ENCODE peak calls at places on chromosomes 6 and 20, in eight cellular contexts. W is SJSA1; J is AG04450; X is lower lobe of right lung; L is OCI-LY7; S is CD4-positive, CD25-positive, alpha-beta regulatory T cell; N is hepatocyte; Y is naive thymus-derived CD4-positive, alpha-beta T cell. C is an unnamed sample.

GRCh38 chr20:43925215-43925614 is 10.6 kb downstream of the TOX2 start:
- DNase-seq in X (no peak), S (peak), L (no peak), W (peak), Y (peak), N (no peak), J (no peak), C (no peak)

GRCh38 chr6:7124631-7125030 is 16.9 kb downstream of the RREB1 start:
- DNase-seq in J (no peak), X (no peak), S (no peak), W (no peak), N (no peak), L (no peak), Y (no peak), C (no peak)

GRCh38 chr6:52643158-52643557 is 27.8 kb upstream of the TMEM14A start:
- DNase-seq in J (no peak), N (no peak), Y (no peak), X (no peak), S (no peak), L (no peak), W (no peak), C (no peak)

GRCh38 chr6:147204060-147204785 is at the start of gene STXBP5:
- DNase-seq in J (no peak), S (peak), X (peak), Y (peak), W (peak), L (peak), N (peak), C (peak)

GRCh38 chr6:169841907-169842606 is 90.6 kb downstream of the ERMARD start:
- DNase-seq in L (no peak), S (no peak), X (no peak), N (no peak), J (no peak), W (peak), Y (no peak), C (no peak)

GRCh38 chr20:50744143-50744792 is 12.9 kb downstream of the PARD6B start:
- DNase-seq in J (peak), Y (no peak), N (peak), X (no peak), W (peak), L (no peak), S (no peak), C (peak)

GRCh38 chr20:11905460-11906150 is 12.1 kb upstream of the BTBD3 start:
- DNase-seq in J (no peak), N (peak), S (no peak), W (no peak), X (no peak), Y (no peak), L (no peak), C (no peak)

GRCh38 chr6:158170656-158171081 is 2.5 kb downstream of the GTF2H5 start:
- DNase-seq in N (peak), W (peak), L (no peak), Y (no peak), S (no peak), X (no peak), J (peak), C (peak)

GRCh38 chr6:94270040-94270689 is 850.8 kb upstream of the EPHA7 start:
- DNase-seq in X (no peak), S (no peak), J (no peak), N (no peak), L (no peak), Y (no peak), W (no peak), C (no peak)

GRCh38 chr20:40741507-40742106 is 52.6 kb upstream of the MAFB start:
- DNase-seq in J (no peak), X (no peak), S (peak), N (peak), W (no peak), Y (no peak), L (peak), C (peak)

GRCh38 chr6:138520463-138520862 is 21.2 kb upstream of the NHSL1 start:
- DNase-seq in X (no peak), Y (no peak), J (no peak), L (peak), W (no peak), N (no peak), S (peak), C (peak)

GRCh38 chr6:25889877-25890853 is 16.1 kb upstream of the SLC17A3 start:
- DNase-seq in S (no peak), W (no peak), J (no peak), L (peak), N (peak), Y (no peak), X (no peak), C (peak)

GRCh38 chr6:47633141-47633540 is 65.2 kb upstream of the ADGRF4 start:
- DNase-seq in N (peak), W (no peak), X (no peak), L (no peak), Y (no peak), S (no peak), J (no peak), C (peak)

GRCh38 chr20:15320941-15321340 is 983.5 kb upstream of the FLRT3 start:
- DNase-seq in X (no peak), J (no peak), N (no peak), Y (no peak), W (no peak), S (no peak), L (no peak), C (no peak)

GRCh38 chr20:7375905-7376304 is 564.4 kb downstream of the HAO1 start:
- DNase-seq in W (no peak), J (no peak), L (peak), N (peak), S (peak), Y (no peak), X (no peak), C (peak)

GRCh38 chr6:96990462-96990861 is 65.9 kb downstream of the KLHL32 start:
- DNase-seq in S (no peak), N (no peak), L (no peak), X (no peak), Y (no peak), J (no peak), W (no peak), C (no peak)

GRCh38 chr20:48739395-48740268 is 88.2 kb downstream of the PREX1 start:
- DNase-seq in Y (no peak), W (no peak), L (no peak), X (no peak), N (no peak), J (no peak), S (peak), C (no peak)

GRCh38 chr6:4395386-4395785 is 260.0 kb upstream of the ECI2 start:
- DNase-seq in W (no peak), Y (no peak), J (no peak), X (no peak), L (no peak), S (no peak), N (no peak), C (no peak)

GRCh38 chr6:31090973-31091364 is 21.4 kb downstream of the C6orf15 start:
- DNase-seq in L (no peak), X (no peak), S (no peak), J (no peak), W (no peak), N (no peak), Y (no peak), C (no peak)

GRCh38 chr6:30769088-30769852 is 24.9 kb upstream of the IER3 start:
- DNase-seq in S (peak), X (peak), L (no peak), W (peak), J (peak), Y (peak), N (peak), C (peak)

GRCh38 chr6:27290065-27290849 is 21.8 kb downstream of the POM121L2 start:
- DNase-seq in J (no peak), W (no peak), L (no peak), Y (no peak), S (no peak), N (peak), X (no peak), C (peak)

GRCh38 chr6:2630362-2630761 is 120.4 kb downstream of the MYLK4 start:
- DNase-seq in X (no peak), L (no peak), Y (no peak), J (peak), N (peak), W (peak), S (no peak), C (peak)

DNA sequence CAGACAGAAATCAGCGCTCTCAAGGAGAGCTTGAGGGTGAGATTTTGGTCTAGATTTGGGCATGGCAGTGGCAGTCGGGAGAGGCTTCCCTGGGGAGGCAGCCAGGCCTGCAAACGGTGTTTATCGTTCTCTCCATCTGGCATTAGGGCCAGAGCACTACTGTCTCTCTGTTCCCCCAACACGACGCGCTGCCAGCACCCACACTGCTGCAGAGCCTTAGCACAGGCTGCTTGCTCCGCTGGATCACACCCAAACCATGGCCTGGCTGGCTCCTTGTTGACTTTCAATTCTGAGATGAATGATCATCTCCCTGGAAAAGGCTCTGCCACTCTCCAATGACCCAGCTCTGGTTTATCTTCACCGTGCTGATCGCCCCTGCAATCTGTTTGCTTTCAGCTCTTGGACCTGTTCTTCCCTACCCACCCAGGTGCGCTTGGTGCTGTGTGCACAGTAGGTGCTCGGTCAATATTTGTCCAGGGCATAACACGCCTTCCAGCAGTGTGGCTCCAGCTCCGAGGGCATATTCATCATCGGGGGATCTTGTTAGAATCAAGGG is 106.1 kb downstream of the TFAP2C start:
- DNase-seq in N (no peak), L (no peak), S (no peak), J (no peak), W (no peak), Y (no peak), X (no peak), C (no peak)
- H3K4me3 ChIP-seq in N (no peak), L (no peak), S (no peak), J (no peak), W (no peak), Y (no peak), X (no peak), C (no peak)

DNA sequence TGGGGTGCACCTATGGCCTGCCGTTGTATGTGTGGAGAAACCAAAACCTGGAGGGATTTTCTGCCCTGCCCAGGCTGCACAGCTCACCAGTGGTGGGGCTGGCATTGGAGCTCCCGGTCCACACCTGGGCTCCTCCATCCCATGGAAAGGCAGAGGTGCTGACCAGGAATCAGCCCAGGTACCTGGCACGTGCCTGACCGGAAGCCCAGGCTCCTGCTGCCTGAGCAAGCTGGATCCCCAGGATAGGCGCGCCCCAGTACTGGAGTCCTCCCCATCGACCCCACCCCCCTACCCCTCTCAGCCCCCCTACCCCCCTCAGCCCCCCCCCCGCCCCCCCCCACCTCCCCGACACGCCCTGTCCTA is 39.9 kb upstream of the HMGA1 start:
- DNase-seq in X (no peak), J (no peak), N (no peak), L (no peak), Y (no peak), S (no peak), W (no peak), C (no peak)
- H3K4me3 ChIP-seq in X (peak), J (no peak), N (no peak), L (no peak), Y (peak), S (peak), W (no peak), C (peak)

GRCh38 chr20:55893031-55893430 is 112.3 kb downstream of the CBLN4 start:
- DNase-seq in L (no peak), J (no peak), W (no peak), Y (no peak), X (no peak), S (no peak), N (no peak), C (no peak)
- H3K4me3 ChIP-seq in L (no peak), J (no peak), W (no peak), Y (no peak), X (no peak), S (no peak), N (no peak), C (no peak)

DNA sequence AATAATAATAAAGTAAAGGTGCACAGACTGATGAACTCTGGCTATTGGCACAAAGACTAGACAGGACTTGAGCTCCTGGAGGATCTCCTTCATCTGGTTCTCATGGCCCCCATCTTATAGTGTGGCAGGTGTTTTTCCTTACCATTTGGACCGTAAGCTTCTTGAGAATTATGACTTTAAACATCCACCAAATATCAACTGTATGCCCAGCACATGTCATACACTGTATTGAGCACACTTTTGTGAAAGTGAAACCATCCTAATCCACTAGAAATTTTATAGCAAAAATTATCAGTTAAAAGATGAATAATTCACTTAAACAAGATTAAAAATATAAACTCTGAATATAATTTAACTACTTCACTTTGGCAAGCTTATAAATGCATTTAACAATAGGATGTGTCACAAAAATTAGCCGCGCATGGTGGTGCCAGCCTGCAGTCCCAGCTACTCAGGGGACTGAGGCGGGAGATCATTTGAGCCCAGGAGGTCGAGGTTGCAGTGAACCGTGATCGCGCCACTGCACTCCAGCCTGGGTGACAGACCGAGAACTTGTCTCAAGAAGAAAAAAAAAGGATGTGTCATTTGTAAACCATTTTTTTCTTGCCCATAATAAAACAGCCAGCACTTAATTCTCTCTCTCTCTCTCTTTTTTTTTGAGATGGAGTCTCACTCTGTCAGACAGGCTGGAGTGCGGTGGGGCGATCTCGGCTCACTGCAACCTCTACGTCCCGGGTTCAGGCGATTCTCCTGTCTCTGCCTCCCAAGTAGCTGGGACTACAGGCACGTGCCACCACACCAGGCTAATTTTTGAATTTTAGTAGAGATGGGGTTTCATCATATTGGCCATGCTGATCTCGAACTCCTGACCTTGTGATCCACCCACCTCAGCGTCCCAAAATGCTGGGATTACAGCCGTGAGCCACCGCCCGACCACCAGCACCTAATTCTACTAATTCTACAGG is 9.1 kb downstream of the HIVEP2 start:
- DNase-seq in X (no peak), J (no peak), L (peak), S (peak), Y (no peak), W (no peak), N (no peak), C (no peak)
- H3K4me3 ChIP-seq in X (no peak), J (no peak), L (peak), S (peak), Y (peak), W (no peak), N (no peak), C (no peak)

DNA sequence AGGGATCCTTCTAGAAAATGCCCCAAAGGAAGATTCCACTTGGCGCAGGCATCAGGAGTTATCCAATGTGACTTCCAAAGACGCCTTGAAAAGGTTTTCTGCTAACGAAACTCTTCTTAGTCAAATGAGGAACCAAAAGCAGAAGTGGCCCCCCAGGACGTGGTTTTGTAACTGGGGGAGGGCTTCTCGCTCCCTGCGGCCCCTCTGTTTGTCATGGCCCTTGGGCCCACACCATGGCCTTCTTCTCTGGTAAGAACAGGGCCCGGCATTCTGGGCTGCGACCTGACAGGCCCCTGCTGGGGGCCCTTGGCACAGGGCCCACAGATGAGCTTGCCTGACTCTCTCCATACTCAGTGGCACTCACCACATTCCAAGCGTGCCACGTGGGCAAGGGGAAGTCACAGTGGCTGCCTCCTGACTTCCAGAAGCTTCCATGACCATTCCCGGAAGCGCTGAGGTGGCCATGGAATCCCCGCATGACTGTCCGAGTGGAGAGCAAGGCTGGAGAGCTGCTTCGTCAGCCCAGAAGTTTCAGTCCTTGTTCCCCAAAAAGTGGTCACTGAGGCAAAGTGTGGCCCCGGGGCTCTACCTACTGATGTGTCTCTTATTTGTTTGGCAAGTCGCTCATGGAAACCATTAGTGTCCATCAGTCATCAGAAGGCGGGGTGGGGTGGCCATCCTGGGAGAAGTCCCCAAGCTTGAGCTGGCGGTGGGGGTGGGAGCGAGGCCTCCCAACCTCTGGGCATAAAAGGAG is 881 bp upstream of the CTSZ start:
- DNase-seq in W (no peak), J (no peak), S (no peak), Y (no peak), X (peak), L (peak), N (no peak), C (no peak)
- H3K4me3 ChIP-seq in W (peak), J (no peak), S (no peak), Y (no peak), X (peak), L (peak), N (no peak), C (no peak)

GRCh38 chr6:143111443-143111842 is 50.8 kb downstream of the AIG1 start:
- DNase-seq in Y (no peak), X (no peak), S (no peak), W (no peak), J (no peak), N (no peak), L (no peak), C (no peak)

GRCh38 chr6:143110572-143110971 is 49.9 kb downstream of the AIG1 start:
- DNase-seq in Y (no peak), N (no peak), W (no peak), J (peak), S (no peak), L (no peak), X (no peak), C (no peak)

GRCh38 chr6:143110996-143111395 is 50.3 kb downstream of the AIG1 start:
- DNase-seq in W (no peak), S (no peak), J (no peak), N (no peak), X (no peak), L (no peak), Y (no peak), C (no peak)

GRCh38 chr6:143112084-143112768 is 51.5 kb downstream of the AIG1 start:
- DNase-seq in N (no peak), Y (no peak), L (no peak), J (no peak), W (no peak), S (no peak), X (no peak), C (no peak)

GRCh38 chr6:143112837-143113236 is 52.1 kb downstream of the AIG1 start:
- DNase-seq in Y (no peak), X (no peak), N (no peak), S (no peak), L (no peak), J (no peak), W (no peak), C (no peak)
- H3K4me3 ChIP-seq in Y (no peak), X (no peak), N (no peak), S (no peak), L (no peak), J (no peak), W (no peak), C (no peak)

DNA sequence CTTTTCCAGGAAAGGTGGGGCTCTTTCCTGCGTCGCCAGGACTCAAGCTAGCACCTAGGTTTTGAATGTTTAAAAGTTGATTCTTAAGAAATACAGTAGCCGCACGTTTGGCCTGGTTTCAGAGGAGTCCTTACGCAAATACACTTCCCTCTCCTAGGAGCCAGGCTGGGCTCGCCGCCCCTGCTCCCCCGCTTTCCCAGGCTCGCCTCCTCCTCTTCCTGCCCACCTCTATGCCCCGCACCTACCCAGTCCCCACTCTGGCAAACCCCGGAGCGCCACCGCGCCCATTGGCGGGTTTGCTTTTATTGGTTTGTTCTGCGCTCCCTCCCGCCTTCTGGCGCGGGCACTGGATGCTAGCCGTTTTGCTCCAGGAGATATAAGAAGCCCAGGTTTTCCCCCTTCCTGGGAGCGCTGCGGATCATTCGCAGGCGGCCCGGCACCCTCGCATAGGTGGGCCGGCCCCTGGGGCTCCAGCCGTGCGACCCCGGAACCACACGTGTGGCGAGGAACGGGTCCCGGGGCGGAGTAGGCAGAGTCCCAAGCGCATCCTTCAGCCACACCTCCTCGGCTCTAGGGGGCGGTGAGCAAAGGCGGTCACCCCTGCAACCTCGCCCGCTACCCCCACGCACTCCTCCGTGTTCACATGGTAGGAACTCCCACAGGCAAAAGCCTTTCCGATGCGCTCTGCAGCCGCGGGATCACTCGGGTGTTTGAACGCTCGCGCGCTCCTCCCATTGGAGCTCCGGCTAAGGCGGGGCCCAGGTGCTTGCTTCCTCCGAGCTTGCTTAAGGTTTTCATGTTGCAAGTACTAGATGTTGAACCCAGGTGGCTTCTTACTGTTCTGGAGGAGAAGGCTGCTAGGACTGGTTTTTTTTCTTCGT is 119.0 kb downstream of the RTN4IP1 start:
- DNase-seq in N (peak), W (peak), X (peak), Y (peak), S (peak), L (peak), J (no peak), C (peak)
- H3K4me3 ChIP-seq in N (peak), W (peak), X (peak), Y (peak), S (peak), L (peak), J (peak), C (peak)